ENCODE peak calls at places on chromosomes 13 and 19, in eight cellular contexts. D is upper lobe of left lung, J is IMR-90, C is lower leg skin, X is tibial nerve, U is body of pancreas, R is H1, G is ovary. Y is an unnamed sample.

GRCh38 chr13:108176685-108177274 is 38.6 kb downstream of the LIG4 start:
- DNase-seq in J (peak; percentile 22), X (peak; percentile 34), U (peak; percentile 41), C (no peak), R (peak; percentile 81), G (no peak), D (no peak), Y (peak; percentile 37)

GRCh38 chr13:20270163-20270865 is 38.2 kb upstream of the GJB6 start:
- DNase-seq in R (no peak), J (no peak), X (no peak), G (no peak), D (no peak), C (peak; percentile 70), U (no peak), Y (no peak)

GRCh38 chr13:75841905-75842304 is 205.8 kb downstream of the LMO7 start:
- DNase-seq in G (no peak), R (no peak), C (no peak), X (no peak), D (no peak), U (no peak), J (no peak), Y (no peak)

GRCh38 chr19:3606690-3607289 is at the start of gene TBXA2R:
- DNase-seq in D (peak; percentile 66), X (peak; percentile 82), J (peak; percentile 43), C (peak; percentile 93), G (peak; percentile 85), R (peak; percentile 93), U (peak; percentile 49), Y (peak; percentile 75)

GRCh38 chr13:109647046-109647445 is 139.3 kb downstream of the IRS2 start:
- DNase-seq in C (no peak), D (no peak), G (no peak), J (no peak), R (no peak), X (no peak), U (no peak), Y (no peak)

GRCh38 chr13:23500858-23501257 is 67.4 kb upstream of the SACS start:
- DNase-seq in U (peak; percentile 16), X (no peak), D (no peak), C (no peak), G (no peak), J (peak; percentile 96), R (no peak), Y (no peak)

GRCh38 chr13:80802946-80803345 is 462.0 kb upstream of the SPRY2 start:
- DNase-seq in D (no peak), C (no peak), U (no peak), R (no peak), J (no peak), G (no peak), X (no peak), Y (no peak)

GRCh38 chr19:38830039-38830733 is 1.4 kb downstream of the ECH1 start:
- DNase-seq in X (no peak), J (peak; percentile 65), G (no peak), U (no peak), D (no peak), R (no peak), C (no peak), Y (no peak)

GRCh38 chr19:40284501-40285352 is at the start of gene AKT2:
- DNase-seq in C (no peak), U (peak; percentile 12), G (peak; percentile 78), D (no peak), X (peak; percentile 18), J (peak; percentile 47), R (peak; percentile 98), Y (no peak)

GRCh38 chr13:78802912-78803311 is 144.0 kb upstream of the OBI1 start:
- DNase-seq in U (no peak), X (no peak), C (no peak), J (no peak), R (no peak), G (no peak), D (no peak), Y (no peak)

GRCh38 chr13:34162545-34162936 is 344.6 kb downstream of the RFC3 start:
- DNase-seq in X (no peak), G (no peak), J (peak; percentile 34), C (no peak), U (no peak), R (no peak), D (no peak), Y (no peak)

GRCh38 chr13:100566543-100566942 is 22.0 kb downstream of the GGACT start:
- DNase-seq in X (no peak), R (no peak), G (no peak), C (no peak), U (no peak), D (no peak), J (peak; percentile 40), Y (no peak)

GRCh38 chr13:33849211-33849610 is 31.3 kb downstream of the RFC3 start:
- DNase-seq in G (no peak), C (no peak), U (no peak), J (no peak), D (no peak), R (no peak), X (no peak), Y (no peak)

GRCh38 chr13:40052954-40053353 is 397.5 kb downstream of the COG6 start:
- DNase-seq in R (no peak), U (no peak), G (no peak), D (no peak), X (no peak), J (no peak), C (no peak), Y (no peak)

GRCh38 chr19:2329528-2329927 is 1.0 kb downstream of the SPPL2B start:
- DNase-seq in J (no peak), C (no peak), G (no peak), D (no peak), U (no peak), R (no peak), X (no peak), Y (no peak)

GRCh38 chr19:18291019-18291524 is 9.7 kb upstream of the JUND start:
- DNase-seq in R (no peak), D (no peak), C (no peak), G (peak; percentile 60), U (no peak), X (no peak), J (no peak), Y (no peak)

GRCh38 chr13:59043016-59043415 is 1120.7 kb downstream of the DIAPH3 start:
- DNase-seq in G (no peak), J (no peak), R (no peak), X (no peak), U (no peak), C (no peak), D (no peak), Y (no peak)

GRCh38 chr19:19817357-19817756 is 4.2 kb downstream of the ZNF506 start:
- DNase-seq in D (no peak), R (no peak), U (no peak), G (no peak), C (no peak), J (no peak), X (no peak), Y (no peak)

GRCh38 chr19:43594710-43595604 is 977 bp downstream of the IRGQ start:
- DNase-seq in U (peak; percentile 59), D (peak; percentile 65), C (peak; percentile 93), J (peak; percentile 69), X (no peak), G (peak; percentile 34), R (peak; percentile 83), Y (peak; percentile 62)
- TF ChIP-seq CTCF in U (peak; percentile 52), D (peak; percentile 55), C (no peak), J (peak; percentile 85), X (peak; percentile 61), G (peak; percentile 16), R (peak; percentile 98), Y (peak; percentile 57)

GRCh38 chr13:98484289-98485219 is 92.4 kb downstream of the STK24 start:
- DNase-seq in J (peak; percentile 95), X (peak; percentile 50), D (peak; percentile 97), C (peak; percentile 95), R (peak; percentile 73), G (peak; percentile 48), U (peak; percentile 96), Y (peak; percentile 90)
- H3K4me3 ChIP-seq in J (no peak overlapping the region), X (no peak overlapping the region), D (no peak overlapping the region), C (no peak overlapping the region), R (peak overlapping the region; percentile 16), G (no peak overlapping the region), U (no peak overlapping the region), Y (no peak overlapping the region)

DNA sequence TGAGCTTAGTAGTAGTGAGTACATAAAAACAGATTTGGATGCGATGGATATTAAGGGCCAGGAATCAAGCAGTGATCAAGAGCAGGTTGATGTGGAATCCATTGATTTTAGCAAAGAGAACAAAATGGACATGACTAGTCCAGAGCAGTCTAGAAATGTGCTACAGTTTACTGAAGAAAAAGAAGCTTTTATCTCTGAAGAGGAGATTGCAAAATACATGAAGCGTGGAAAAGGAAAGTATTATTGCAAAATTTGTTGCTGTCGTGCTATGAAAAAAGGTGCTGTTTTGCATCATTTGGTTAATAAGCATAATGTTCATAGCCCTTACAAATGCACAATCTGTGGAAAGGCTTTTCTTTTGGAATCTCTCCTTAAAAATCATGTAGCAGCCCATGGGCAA is 11.4 kb downstream of the CHAMP1 start:
- DNase-seq in D (no peak), J (no peak), R (no peak), U (no peak), C (no peak), G (no peak), X (no peak), Y (no peak)
- TF ChIP-seq POLR2A in D (no peak), J (no peak), R (no peak), U (no peak), C (no peak), G (no peak), X (no peak), Y (no peak)

GRCh38 chr13:25977671-25978070 is 74.1 kb downstream of the SHISA2 start:
- DNase-seq in X (no peak), R (no peak), D (no peak), G (no peak), U (no peak), J (no peak), C (no peak), Y (no peak)

GRCh38 chr13:25981060-25981459 is 70.8 kb downstream of the SHISA2 start:
- DNase-seq in G (no peak), C (no peak), D (no peak), X (no peak), J (no peak), R (no peak), U (no peak), Y (no peak)

GRCh38 chr13:25978961-25979360 is 72.9 kb downstream of the SHISA2 start:
- DNase-seq in C (no peak), X (no peak), D (no peak), U (no peak), G (no peak), R (no peak), J (no peak), Y (no peak)

GRCh38 chr13:25982908-25983307 is 68.9 kb downstream of the SHISA2 start:
- DNase-seq in G (no peak), C (no peak), J (no peak), R (no peak), X (no peak), D (no peak), U (no peak), Y (no peak)

DNA sequence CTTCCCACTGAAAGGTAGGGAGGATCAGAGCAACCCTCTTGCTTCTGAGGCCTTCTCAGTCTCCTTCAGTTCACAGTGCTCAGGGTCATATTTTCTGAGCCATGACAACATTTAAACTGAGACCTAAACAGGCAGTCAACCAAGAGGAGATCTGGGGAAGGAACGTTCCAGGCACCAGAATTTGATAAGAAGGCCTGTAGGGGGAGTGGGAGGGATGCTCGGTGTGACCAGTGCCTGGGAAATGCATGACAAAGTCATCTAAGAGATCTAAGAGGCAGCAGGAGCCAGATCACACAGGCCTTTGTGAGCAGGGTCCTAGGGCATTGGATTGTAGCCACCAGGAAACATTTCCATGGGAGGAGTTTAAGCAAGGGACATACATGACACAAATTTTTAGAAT is 71.6 kb downstream of the SHISA2 start:
- DNase-seq in G (no peak), X (no peak), R (no peak), C (no peak), D (no peak), J (peak; percentile 3), U (peak; percentile 13), Y (no peak)
- TF ChIP-seq CTCF in G (no peak), X (no peak), R (peak; percentile 69), C (no peak), D (no peak), J (no peak), U (peak; percentile 15), Y (no peak)

Y was measured in transverse colon.